ENCODE peak calls at places on chromosome 1, in eight cellular contexts. B is mesothelial cell of epicardium, H is B cell, X is endothelial cell, L is T47D, T is GM06990, C is M059J, V is A549. N is an unnamed sample.

GRCh38 chr1:167563579-167564246 is 10.2 kb upstream of the CREG1 start:
- DNase-seq in V (no peak), C (peak), B (no peak), T (no peak), H (no peak), X (no peak), L (no peak), N (no peak)

GRCh38 chr1:53398091-53398490 is 61.1 kb upstream of the DMRTB1 start:
- DNase-seq in L (no peak), B (peak), T (no peak), H (no peak), C (no peak), V (no peak), X (no peak), N (no peak)

GRCh38 chr1:29953938-29954337 is 717.6 kb downstream of the PTPRU start:
- DNase-seq in T (no peak), X (no peak), V (no peak), B (no peak), H (no peak), C (no peak), L (no peak), N (no peak)

GRCh38 chr1:15985611-15986272 is 9.8 kb upstream of the ZBTB17 start:
- DNase-seq in B (no peak), X (no peak), H (no peak), C (peak), L (no peak), V (no peak), T (no peak), N (no peak)

GRCh38 chr1:180627411-180627810 is 4.4 kb upstream of the XPR1 start:
- DNase-seq in B (no peak), H (no peak), T (no peak), L (no peak), V (no peak), C (no peak), X (no peak), N (no peak)

GRCh38 chr1:192807968-192808587 is 761 bp upstream of the RGS2 start:
- DNase-seq in B (no peak), T (no peak), C (peak), L (no peak), X (no peak), V (peak), H (no peak), N (peak)

GRCh38 chr1:203569490-203570318 is 56.9 kb upstream of the ATP2B4 start:
- DNase-seq in H (no peak), B (no peak), X (no peak), L (no peak), C (peak), T (no peak), V (no peak), N (no peak)

GRCh38 chr1:53116307-53116810 is 26.1 kb downstream of the SLC1A7 start:
- DNase-seq in B (no peak), V (no peak), X (no peak), L (no peak), H (no peak), T (no peak), C (no peak), N (no peak)

GRCh38 chr1:68497358-68497698 is 446 bp upstream of the DEPDC1 start:
- DNase-seq in X (no peak), B (no peak), V (no peak), C (no peak), T (no peak), H (no peak), L (no peak), N (no peak)

GRCh38 chr1:199160521-199161318 is 521.9 kb downstream of the PTPRC start:
- DNase-seq in H (no peak), T (no peak), B (no peak), L (no peak), X (no peak), C (no peak), V (no peak), N (no peak)